ENCODE peak calls at places on chromosomes 13 and 19, in eight cellular contexts. V is transverse colon, Y is heart left ventricle, I is Peyer's patch, X is mammary epithelial cell, G is fibroblast of lung, F is thyroid gland, W is PC-3. J is an unnamed sample. For H3K4me1, the result is how much of the 10 kb centered on the place peaks cover.

GRCh38 chr13:42720116-42720857 is 61.1 kb upstream of the FAM216B start:
- DNase-seq in V (peak), Y (no peak), I (no peak), X (peak), G (peak), F (no peak), W (peak), J (no peak)

GRCh38 chr13:75263741-75264407 is 218.1 kb downstream of the TBC1D4 start:
- DNase-seq in V (no peak), Y (no peak), I (no peak), X (peak), G (peak), F (no peak), W (peak), J (no peak)

GRCh38 chr13:102677122-102677521 is 17.7 kb downstream of the METTL21C start:
- DNase-seq in V (no peak), Y (no peak), I (no peak), X (no peak), G (no peak), F (peak), W (no peak), J (no peak)

GRCh38 chr13:57629391-57629804 is 2.1 kb upstream of the PCDH17 start:
- DNase-seq in V (no peak), Y (peak), I (peak), X (no peak), G (peak), F (peak), W (no peak), J (peak)

GRCh38 chr13:98232456-98232855 is 55.4 kb upstream of the RNF113B start:
- DNase-seq in V (no peak), Y (no peak), I (no peak), X (no peak), G (no peak), F (no peak), W (peak), J (no peak)

GRCh38 chr19:6465006-6465405 is 935 bp downstream of the CRB3 start:
- DNase-seq in V (peak), Y (no peak), I (no peak), X (no peak), G (no peak), F (peak), W (peak), J (peak)

GRCh38 chr13:39803156-39803555 is 147.7 kb downstream of the COG6 start:
- DNase-seq in V (no peak), Y (no peak), I (no peak), X (peak), G (no peak), F (no peak), W (no peak), J (no peak)

GRCh38 chr13:84430015-84430414 is 547.7 kb upstream of the SLITRK1 start:
- DNase-seq in V (no peak), Y (no peak), I (no peak), X (peak), G (no peak), F (no peak), W (no peak), J (no peak)

GRCh38 chr13:22812793-22813192 is 368.0 kb upstream of the SGCG start:
- DNase-seq in V (peak), Y (no peak), I (no peak), X (no peak), G (no peak), F (no peak), W (no peak), J (no peak)

GRCh38 chr19:24062222-24062621 is 24.8 kb upstream of the ZNF254 start:
- DNase-seq in V (no peak), Y (no peak), I (no peak), X (no peak), G (no peak), F (no peak), W (no peak), J (no peak)

GRCh38 chr13:65966991-65967451 is 1263.1 kb downstream of the PCDH9 start:
- DNase-seq in V (no peak), Y (no peak), I (no peak), X (peak), G (peak), F (no peak), W (peak), J (no peak)

GRCh38 chr19:33387351-33388230 is 14.1 kb downstream of the CEBPG start:
- DNase-seq in V (no peak), Y (peak), I (peak), X (no peak), G (no peak), F (no peak), W (no peak), J (no peak)

DNA sequence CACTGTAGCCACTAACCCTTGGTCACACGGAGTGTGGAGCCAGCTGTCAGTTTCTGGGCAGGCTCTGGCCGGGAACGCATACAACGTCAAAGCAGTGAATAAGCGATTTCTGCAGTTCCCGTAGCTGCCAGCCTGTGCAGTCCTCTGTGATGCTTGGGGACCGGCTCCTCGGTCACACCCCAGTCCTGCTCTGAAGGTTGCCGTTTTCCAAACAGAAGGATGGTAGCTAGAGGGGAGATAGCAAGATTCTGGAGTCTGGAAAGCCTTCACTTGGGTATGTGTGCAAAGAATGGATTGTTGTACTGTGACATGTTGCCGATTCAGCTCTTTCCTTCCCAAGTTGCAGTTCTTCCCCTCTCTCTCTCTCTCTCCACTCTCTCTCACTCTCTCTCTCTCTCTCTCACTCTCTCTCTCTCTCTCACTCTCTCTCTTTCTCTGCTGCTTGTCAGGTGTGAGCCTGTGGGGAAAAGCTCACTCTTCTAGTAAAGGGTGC is 38.7 kb upstream of the C1QTNF9 start:
- DNase-seq in V (peak), Y (peak), I (peak), X (peak), G (peak), F (peak), W (no peak), J (peak)
- TF ChIP-seq CTCF in V (no peak), Y (no peak), I (no peak), X (no peak), G (no peak), F (no peak), W (no peak), J (no peak)

GRCh38 chr19:8322638-8322997 is 1.3 kb downstream of the RPS28 start:
- DNase-seq in V (no peak), Y (no peak), I (no peak), X (no peak), G (no peak), F (no peak), W (no peak), J (no peak)
- H3K4me1 ChIP-seq in V (under half), Y (under half), I (under half), X (under half), G (under half), F (under half), W (under half), J (under half)

DNA sequence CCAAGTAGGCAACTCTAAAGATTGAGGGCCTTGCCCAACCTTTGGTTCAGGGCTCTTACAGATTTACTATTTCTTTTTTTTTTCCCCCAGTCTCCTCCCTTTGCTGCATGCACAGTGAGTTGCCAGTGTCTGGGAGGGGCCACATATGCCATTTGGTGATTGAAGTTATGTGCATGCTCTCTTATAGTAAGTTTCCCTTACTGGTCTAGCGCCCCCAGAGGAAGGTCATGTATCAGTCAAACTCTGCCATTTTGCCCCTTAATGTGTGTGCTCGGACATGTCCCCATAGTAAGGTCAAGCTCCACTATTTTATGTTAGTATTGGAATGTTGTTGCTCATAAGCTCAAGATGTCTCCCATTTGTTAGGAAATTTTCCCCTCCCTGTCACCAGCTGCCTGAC is 1138.0 kb upstream of the SLC10A2 start:
- DNase-seq in V (no peak), Y (no peak), I (no peak), X (no peak), G (no peak), F (no peak), W (no peak), J (no peak)
- TF ChIP-seq CTCF in V (no peak), Y (no peak), I (no peak), X (no peak), G (no peak), F (no peak), W (peak), J (no peak)

GRCh38 chr13:40980466-40980865 is 38.6 kb downstream of the ELF1 start:
- DNase-seq in V (no peak), Y (no peak), I (no peak), X (no peak), G (no peak), F (no peak), W (no peak), J (no peak)

GRCh38 chr13:40981949-40982348 is 37.2 kb downstream of the ELF1 start:
- DNase-seq in V (no peak), Y (no peak), I (no peak), X (no peak), G (no peak), F (no peak), W (no peak), J (no peak)

GRCh38 chr13:40981361-40981760 is 37.8 kb downstream of the ELF1 start:
- DNase-seq in V (no peak), Y (no peak), I (no peak), X (no peak), G (peak), F (no peak), W (no peak), J (no peak)

GRCh38 chr13:40982772-40983171 is 36.3 kb downstream of the ELF1 start:
- DNase-seq in V (peak), Y (peak), I (no peak), X (peak), G (peak), F (peak), W (no peak), J (no peak)

GRCh38 chr13:40979232-40979631 is 39.9 kb downstream of the ELF1 start:
- DNase-seq in V (no peak), Y (no peak), I (no peak), X (no peak), G (no peak), F (no peak), W (no peak), J (no peak)
- H3K4me1 ChIP-seq in V (half or more), Y (half or more), I (half or more), X (under half), G (under half), F (half or more), W (under half), J (half or more)

GRCh38 chr13:47623862-47624261 is 377.2 kb downstream of the SUCLA2 start:
- DNase-seq in V (no peak), Y (no peak), I (no peak), X (no peak), G (no peak), F (no peak), W (no peak), J (no peak)
- TF ChIP-seq CTCF in V (no peak), Y (no peak), I (no peak), X (no peak), G (no peak), F (no peak), W (no peak), J (no peak)

GRCh38 chr19:7706188-7706530 is 4.2 kb upstream of the FCER2 start:
- DNase-seq in V (no peak), Y (no peak), I (no peak), X (no peak), G (no peak), F (no peak), W (no peak), J (no peak)

GRCh38 chr19:7705387-7706187 is 3.7 kb upstream of the FCER2 start:
- DNase-seq in V (peak), Y (peak), I (no peak), X (no peak), G (no peak), F (no peak), W (no peak), J (peak)

GRCh38 chr19:7710616-7711015 is 8.7 kb upstream of the FCER2 start:
- DNase-seq in V (no peak), Y (no peak), I (no peak), X (no peak), G (no peak), F (no peak), W (no peak), J (no peak)

GRCh38 chr19:7706662-7707454 is 4.9 kb upstream of the FCER2 start:
- DNase-seq in V (no peak), Y (no peak), I (no peak), X (no peak), G (no peak), F (no peak), W (no peak), J (no peak)

DNA sequence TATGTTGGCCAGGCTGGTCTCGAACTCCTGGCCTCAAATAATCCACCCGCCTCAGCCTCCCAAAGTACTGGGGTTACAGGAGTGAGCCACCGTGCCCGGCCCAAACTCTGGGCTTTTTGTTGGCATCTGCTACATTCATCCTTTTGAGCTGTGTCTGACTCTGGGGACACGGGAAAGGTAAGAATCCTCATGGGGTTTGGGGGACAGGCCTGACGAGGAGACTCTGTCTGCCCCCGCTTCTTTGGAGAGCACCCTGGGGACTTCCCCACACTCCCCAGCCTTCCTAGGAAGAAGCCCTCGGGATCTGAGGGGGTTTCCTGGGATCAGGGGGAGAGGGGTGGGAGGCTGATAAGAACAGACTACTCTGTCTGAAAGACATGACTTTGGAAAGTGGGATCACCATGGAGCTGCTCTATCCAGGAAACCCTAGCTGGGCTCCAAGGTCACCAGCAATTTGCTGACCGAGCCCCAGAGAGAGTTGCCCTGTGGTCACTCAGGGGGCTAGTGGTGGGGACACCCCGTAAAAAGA is 8.1 kb upstream of the FCER2 start:
- DNase-seq in V (no peak), Y (no peak), I (no peak), X (no peak), G (no peak), F (no peak), W (no peak), J (no peak)
- H3K4me1 ChIP-seq in V (under half), Y (under half), I (under half), X (under half), G (under half), F (under half), W (under half), J (under half)

GRCh38 chr13:77274126-77274525 is 52.8 kb downstream of the MYCBP2 start:
- DNase-seq in V (no peak), Y (no peak), I (no peak), X (no peak), G (no peak), F (no peak), W (no peak), J (no peak)
- TF ChIP-seq CTCF in V (no peak), Y (peak), I (no peak), X (no peak), G (no peak), F (no peak), W (peak), J (no peak)

GRCh38 chr19:40467007-40467565 is 285 bp downstream of the SPTBN4 start:
- DNase-seq in V (no peak), Y (no peak), I (no peak), X (no peak), G (no peak), F (no peak), W (no peak), J (peak)

GRCh38 chr19:40466219-40467006 is at the start of gene SPTBN4:
- DNase-seq in V (peak), Y (peak), I (no peak), X (no peak), G (no peak), F (peak), W (no peak), J (peak)

GRCh38 chr19:40465025-40465780 is at the start of gene BLVRB:
- DNase-seq in V (peak), Y (no peak), I (no peak), X (peak), G (peak), F (no peak), W (peak), J (no peak)

GRCh38 chr19:40464059-40465024 is 1.2 kb downstream of the BLVRB start:
- DNase-seq in V (peak), Y (peak), I (peak), X (peak), G (peak), F (peak), W (peak), J (peak)

GRCh38 chr19:40465781-40466218 is 255 bp upstream of the BLVRB start:
- DNase-seq in V (peak), Y (peak), I (peak), X (peak), G (peak), F (peak), W (peak), J (peak)
- H3K4me1 ChIP-seq in V (under half), Y (under half), I (half or more), X (under half), G (under half), F (under half), W (under half), J (under half)

DNA sequence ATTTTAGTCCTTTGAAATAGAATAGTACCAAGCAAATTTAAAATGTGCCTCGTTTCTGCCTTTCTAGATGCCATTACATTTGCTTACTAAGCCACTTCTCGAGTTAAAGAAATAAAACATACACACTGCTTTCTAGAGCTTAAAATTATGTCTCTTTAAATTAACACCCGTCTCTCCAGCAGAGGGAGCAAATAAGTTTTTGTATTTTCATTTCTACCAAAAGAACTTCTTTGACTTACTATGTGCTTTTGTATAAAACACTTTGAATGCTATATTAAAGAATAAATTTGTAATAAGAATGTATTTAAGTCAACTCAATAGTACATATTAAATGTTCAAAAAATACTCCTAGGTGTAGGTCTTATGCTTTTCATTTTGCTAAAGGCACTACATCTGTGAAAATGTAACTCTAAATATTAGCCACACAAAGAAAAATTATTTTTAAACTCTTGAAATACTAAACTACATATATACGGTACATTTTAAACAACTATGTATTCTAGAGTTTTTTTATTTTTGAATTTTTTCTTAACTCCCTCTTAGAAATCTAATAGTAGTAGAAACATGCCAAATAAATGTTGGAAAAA is 269.3 kb upstream of the MIR17HG start:
- DNase-seq in V (no peak), Y (no peak), I (no peak), X (no peak), G (peak), F (no peak), W (peak), J (no peak)
- TF ChIP-seq CTCF in V (no peak), Y (peak), I (peak), X (peak), G (no peak), F (peak), W (peak), J (peak)

GRCh38 chr13:51151463-51151862 is 40.4 kb upstream of the C13orf42 start:
- DNase-seq in V (no peak), Y (no peak), I (no peak), X (no peak), G (no peak), F (no peak), W (no peak), J (no peak)

GRCh38 chr13:51156666-51157065 is 45.6 kb upstream of the C13orf42 start:
- DNase-seq in V (no peak), Y (no peak), I (no peak), X (no peak), G (no peak), F (no peak), W (no peak), J (no peak)

GRCh38 chr13:51154029-51154555 is 43.0 kb upstream of the C13orf42 start:
- DNase-seq in V (no peak), Y (no peak), I (no peak), X (no peak), G (peak), F (no peak), W (no peak), J (no peak)

GRCh38 chr13:51152713-51153112 is 41.6 kb upstream of the C13orf42 start:
- DNase-seq in V (no peak), Y (no peak), I (no peak), X (no peak), G (no peak), F (no peak), W (no peak), J (no peak)

GRCh38 chr13:51153527-51153926 is 42.5 kb upstream of the C13orf42 start:
- DNase-seq in V (no peak), Y (no peak), I (no peak), X (no peak), G (no peak), F (no peak), W (no peak), J (no peak)
- H3K4me1 ChIP-seq in V (under half), Y (under half), I (under half), X (under half), G (under half), F (under half), W (under half), J (under half)